ENCODE peak calls at places on chromosomes 6 and 20, in six cellular contexts. S is H7; D is mesenchymal stem cell; U is CD8-positive, alpha-beta memory T cell; J is adrenal gland; O is psoas muscle. L is an unnamed sample.

GRCh38 chr6:34596798-34597197 is 40.7 kb upstream of the SPDEF start:
- DNase-seq in S (no peak), D (no peak), U (no peak), J (no peak), O (no peak), L (no peak)

GRCh38 chr6:109927052-109927451 is 51.1 kb upstream of the GPR6 start:
- DNase-seq in S (no peak), D (no peak), U (no peak), J (no peak), O (no peak), L (no peak)

GRCh38 chr6:130760006-130760405 is 67.2 kb upstream of the SMLR1 start:
- DNase-seq in S (peak; percentile 71), D (peak; percentile 70), U (no peak), J (no peak), O (no peak), L (no peak)

GRCh38 chr6:112571886-112572285 is 224.8 kb downstream of the RFPL4B start:
- DNase-seq in S (no peak), D (no peak), U (no peak), J (no peak), O (no peak), L (no peak)

GRCh38 chr20:4548552-4548951 is 173.2 kb upstream of the PRND start:
- DNase-seq in S (no peak), D (no peak), U (no peak), J (no peak), O (no peak), L (no peak)

GRCh38 chr20:58102744-58103516 is 125.5 kb downstream of the ANKRD60 start:
- DNase-seq in S (no peak), D (no peak), U (no peak), J (no peak), O (no peak), L (no peak)

GRCh38 chr6:35603326-35604202 is 85.2 kb downstream of the FKBP5 start:
- DNase-seq in S (no peak), D (no peak), U (no peak), J (no peak), O (no peak), L (no peak)

GRCh38 chr20:12597491-12597890 is 411.3 kb upstream of the SPTLC3 start:
- DNase-seq in S (no peak), D (no peak), U (no peak), J (no peak), O (no peak), L (no peak)

GRCh38 chr6:47165918-47166317 is 123.8 kb upstream of the ADGRF1 start:
- DNase-seq in S (no peak), D (peak; percentile 77), U (no peak), J (no peak), O (no peak), L (no peak)

GRCh38 chr6:110760589-110760988 is 54.7 kb downstream of the CDK19 start:
- DNase-seq in S (no peak), D (no peak), U (no peak), J (no peak), O (no peak), L (no peak)

GRCh38 chr6:110399219-110400071 is 15.9 kb downstream of the DDO start:
- DNase-seq in S (peak; percentile 47), D (no peak), U (no peak), J (no peak), O (no peak), L (no peak)

GRCh38 chr6:61886608-61887259 is 399.3 kb downstream of the KHDRBS2 start:
- DNase-seq in S (no peak), D (peak; percentile 48), U (no peak), J (no peak), O (no peak), L (no peak)

GRCh38 chr6:43948527-43949450 is 178.5 kb downstream of the MRPL14 start:
- DNase-seq in S (no peak), D (peak; percentile 72), U (no peak), J (peak; percentile 39), O (no peak), L (no peak)

GRCh38 chr6:113414511-113414910 is 442.6 kb upstream of the MARCKS start:
- DNase-seq in S (no peak), D (peak; percentile 68), U (no peak), J (peak; percentile 66), O (no peak), L (no peak)

GRCh38 chr6:25942561-25943147 is 12.2 kb upstream of the SLC17A2 start:
- DNase-seq in S (no peak), D (peak; percentile 58), U (no peak), J (no peak), O (no peak), L (no peak)

GRCh38 chr6:4870821-4871494 is 94.8 kb downstream of the CDYL start:
- DNase-seq in S (no peak), D (peak; percentile 32), U (no peak), J (no peak), O (no peak), L (no peak)

GRCh38 chr20:59866338-59866737 is 67.1 kb downstream of the SYCP2 start:
- DNase-seq in S (no peak), D (no peak), U (no peak), J (no peak), O (no peak), L (no peak)

GRCh38 chr6:52503853-52504777 is 72.7 kb downstream of the TRAM2 start:
- DNase-seq in S (no peak), D (peak; percentile 91), U (no peak), J (peak; percentile 88), O (peak; percentile 97), L (no peak)

GRCh38 chr6:144931172-144932035 is 646.3 kb downstream of the UTRN start:
- DNase-seq in S (peak; percentile 12), D (peak; percentile 37), U (no peak), J (peak; percentile 79), O (no peak), L (peak; percentile 12)

GRCh38 chr20:17281478-17281877 is 54.6 kb downstream of the PCSK2 start:
- DNase-seq in S (peak; percentile 38), D (no peak), U (no peak), J (peak; percentile 58), O (no peak), L (no peak)

GRCh38 chr6:82687855-82688254 is 324.2 kb downstream of the TPBG start:
- DNase-seq in S (no peak), D (no peak), U (no peak), J (no peak), O (no peak), L (no peak)

GRCh38 chr6:2970753-2971419 is 481 bp downstream of the SERPINB6 start:
- DNase-seq in S (peak; percentile 82), D (peak; percentile 65), U (peak; percentile 31), J (peak; percentile 87), O (peak; percentile 94), L (peak; percentile 24)

GRCh38 chr6:75906871-75907270 is 157.8 kb downstream of the MYO6 start:
- DNase-seq in S (no peak), D (no peak), U (no peak), J (no peak), O (no peak), L (no peak)

GRCh38 chr20:51767018-51767866 is 948 bp downstream of the ATP9A start:
- DNase-seq in S (peak; percentile 94), D (peak; percentile 74), U (peak; percentile 17), J (peak; percentile 85), O (peak; percentile 64), L (peak; percentile 1)

GRCh38 chr20:7094438-7094997 is 327.0 kb downstream of the BMP2 start:
- DNase-seq in S (peak; percentile 20), D (peak; percentile 22), U (no peak), J (no peak), O (no peak), L (no peak)

GRCh38 chr6:33147807-33148666 is 44.2 kb downstream of the COL11A2 start:
- DNase-seq in S (peak; percentile 65), D (peak; percentile 60), U (no peak), J (peak; percentile 63), O (no peak), L (no peak)

GRCh38 chr20:47035191-47035590 is 140.5 kb downstream of the EYA2 start:
- DNase-seq in S (no peak), D (no peak), U (no peak), J (no peak), O (no peak), L (no peak)

GRCh38 chr20:33031531-33031930 is at the start of gene BPIFB6:
- DNase-seq in S (no peak), D (no peak), U (no peak), J (no peak), O (peak; percentile 49), L (no peak)

GRCh38 chr20:33034901-33035492 is 3.5 kb downstream of the BPIFB6 start:
- DNase-seq in S (no peak), D (no peak), U (no peak), J (no peak), O (peak; percentile 20), L (no peak)

GRCh38 chr20:33032555-33032954 is 1.1 kb downstream of the BPIFB6 start:
- DNase-seq in S (no peak), D (no peak), U (no peak), J (no peak), O (peak; percentile 15), L (no peak)

GRCh38 chr20:33033381-33033780 is 1.9 kb downstream of the BPIFB6 start:
- DNase-seq in S (no peak), D (no peak), U (no peak), J (no peak), O (no peak), L (no peak)

DNA sequence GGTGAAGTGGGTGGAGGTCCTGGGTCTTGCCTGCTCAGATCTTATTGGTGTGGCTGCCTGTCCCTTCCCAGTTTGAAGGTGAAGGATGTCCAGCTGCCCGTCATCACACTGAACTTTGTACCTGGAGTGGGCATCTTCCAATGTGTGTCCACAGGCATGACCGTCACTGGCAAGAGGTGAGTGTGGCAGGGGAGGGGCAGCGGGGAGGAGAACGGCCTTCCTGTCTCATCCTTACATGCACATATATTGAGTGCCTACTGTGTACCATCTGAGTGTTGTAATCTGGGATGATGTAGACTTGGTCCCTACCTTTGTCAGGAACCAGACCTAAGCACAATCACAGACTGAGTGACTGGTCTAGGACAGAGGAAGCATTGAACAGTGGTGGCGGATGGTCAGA is 2.7 kb downstream of the BPIFB6 start:
- DNase-seq in S (no peak), D (no peak), U (no peak), J (no peak), O (no peak), L (no peak)
- H3K27me3 ChIP-seq in S (no peaks in the 10 kb centered on the region), D (peaks cover 45% of the 10 kb centered on the region), U (no peaks in the 10 kb centered on the region), J (no peaks in the 10 kb centered on the region), O (peaks cover 13% of the 10 kb centered on the region), L (no peaks in the 10 kb centered on the region)

GRCh38 chr20:2037296-2037914 is 43.5 kb upstream of the PDYN start:
- DNase-seq in S (no peak), D (no peak), U (no peak), J (no peak), O (no peak), L (no peak)
- H3K27me3 ChIP-seq in S (no peaks in the 10 kb centered on the region), D (peaks cover 76% of the 10 kb centered on the region), U (no peaks in the 10 kb centered on the region), J (peaks cover 11% of the 10 kb centered on the region), O (peaks cover 20% of the 10 kb centered on the region), L (no peaks in the 10 kb centered on the region)

GRCh38 chr20:37413023-37413334 is 67.0 kb downstream of the SRC start:
- DNase-seq in S (peak; percentile 39), D (no peak), U (no peak), J (no peak), O (no peak), L (no peak)
- H3K27me3 ChIP-seq in S (peaks cover 18% of the 10 kb centered on the region), D (peaks cover 85% of the 10 kb centered on the region), U (no peaks in the 10 kb centered on the region), J (no peaks in the 10 kb centered on the region), O (peaks cover 48% of the 10 kb centered on the region), L (peaks cover under 1% of the 10 kb centered on the region)

DNA sequence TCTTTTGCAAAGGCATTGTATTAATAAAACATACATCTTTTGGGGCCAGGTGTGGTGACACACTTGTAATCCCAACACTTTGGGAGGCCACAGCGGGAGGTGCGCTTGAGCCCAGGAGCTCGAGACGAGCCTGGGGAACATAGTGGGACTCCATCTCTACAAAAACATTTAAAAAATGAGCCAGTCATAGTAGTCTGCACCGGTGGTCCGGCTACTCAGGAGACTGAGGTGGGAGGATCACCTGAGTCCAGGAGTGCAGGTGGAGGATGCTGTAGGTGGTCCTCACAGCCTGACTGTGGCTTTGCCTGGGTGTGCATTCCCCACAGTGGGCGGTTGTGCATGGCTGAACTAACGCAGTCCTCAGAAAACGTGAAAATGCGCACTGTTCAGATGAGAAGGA is 162.5 kb downstream of the DLL1 start:
- DNase-seq in S (no peak), D (no peak), U (no peak), J (peak; percentile 34), O (no peak), L (no peak)
- H3K27me3 ChIP-seq in S (no peaks in the 10 kb centered on the region), D (peaks cover 4% of the 10 kb centered on the region), U (no peaks in the 10 kb centered on the region), J (no peaks in the 10 kb centered on the region), O (no peaks in the 10 kb centered on the region), L (no peaks in the 10 kb centered on the region)